ENCODE peak calls at places on chromosome 12, in seven cellular contexts. S is glutamatergic neuron, F is omental fat pad, E is heart left ventricle, C is AG09309, H is neural crest cell, Y is AG09319. J is an unnamed sample.

GRCh38 chr12:8564656-8565055 is 24.0 kb upstream of the CLEC4E start:
- DNase-seq in F (no peak), Y (no peak), H (no peak), E (no peak), S (no peak), C (no peak), J (no peak)

GRCh38 chr12:62192486-62193250 is 67.5 kb upstream of the USP15 start:
- DNase-seq in F (no peak), H (peak; percentile 54), C (peak; percentile 61), Y (peak; percentile 49), S (peak; percentile 45), E (peak; percentile 33), J (peak; percentile 61)

GRCh38 chr12:117695956-117696355 is 272.8 kb downstream of the KSR2 start:
- DNase-seq in S (no peak), E (no peak), F (no peak), H (no peak), Y (no peak), C (no peak), J (no peak)

GRCh38 chr12:84455598-84455997 is 457.0 kb downstream of the SLC6A15 start:
- DNase-seq in E (no peak), S (no peak), H (no peak), Y (no peak), F (no peak), C (peak; percentile 45), J (no peak)

GRCh38 chr12:43836455-43836989 is 641 bp downstream of the TMEM117 start:
- DNase-seq in Y (no peak), S (no peak), H (no peak), C (no peak), E (no peak), F (no peak), J (no peak)

GRCh38 chr12:124898200-124898950 is 16.1 kb downstream of the UBC start:
- DNase-seq in E (no peak), C (no peak), F (no peak), H (no peak), S (peak; percentile 22), Y (no peak), J (peak; percentile 35)

GRCh38 chr12:15662303-15662980 is 126.7 kb downstream of the EPS8 start:
- DNase-seq in F (no peak), E (no peak), Y (peak; percentile 64), H (no peak), C (peak; percentile 73), S (no peak), J (no peak)

GRCh38 chr12:7131502-7131866 is 1.3 kb downstream of the CLSTN3 start:
- DNase-seq in H (no peak), F (no peak), S (no peak), Y (no peak), C (no peak), E (no peak), J (peak; percentile 18)

GRCh38 chr12:32765906-32766305 is 10.2 kb upstream of the YARS2 start:
- DNase-seq in E (no peak), F (no peak), C (no peak), H (no peak), Y (peak; percentile 54), S (no peak), J (no peak)

GRCh38 chr12:2057041-2057792 is 4.4 kb downstream of the CACNA1C start:
- DNase-seq in F (no peak), E (peak; percentile 75), S (peak; percentile 95), C (no peak), Y (no peak), H (peak; percentile 76), J (peak; percentile 92)

GRCh38 chr12:116937640-116938039 is 26.9 kb downstream of the FBXW8 start:
- DNase-seq in F (no peak), C (no peak), E (no peak), Y (no peak), S (no peak), H (no peak), J (no peak)

GRCh38 chr12:1575287-1575798 is 19.0 kb downstream of the FBXL14 start:
- DNase-seq in E (no peak), Y (no peak), C (no peak), F (no peak), S (no peak), H (no peak), J (no peak)

GRCh38 chr12:67413577-67413976 is 144.4 kb downstream of the CAND1 start:
- DNase-seq in C (no peak), S (peak; percentile 18), F (no peak), Y (no peak), H (no peak), E (no peak), J (no peak)

GRCh38 chr12:64669270-64669842 is 59.1 kb downstream of the RASSF3 start:
- DNase-seq in Y (no peak), H (no peak), S (peak; percentile 34), F (no peak), C (no peak), E (peak; percentile 68), J (peak; percentile 77)

GRCh38 chr12:70052931-70053497 is 190.2 kb upstream of the CNOT2 start:
- DNase-seq in Y (peak; percentile 35), S (no peak), F (peak; percentile 41), H (no peak), E (peak; percentile 25), C (peak; percentile 39), J (no peak)

GRCh38 chr12:38983117-38983571 is 77.8 kb upstream of the CPNE8 start:
- DNase-seq in C (no peak), F (no peak), E (no peak), H (no peak), Y (no peak), S (no peak), J (no peak)

GRCh38 chr12:94748726-94749421 is 98.5 kb upstream of the TMCC3 start:
- DNase-seq in Y (no peak), E (no peak), C (no peak), S (no peak), H (no peak), F (no peak), J (no peak)

GRCh38 chr12:83848702-83849101 is 1063.9 kb downstream of the SLC6A15 start:
- DNase-seq in H (no peak), Y (no peak), F (no peak), E (no peak), S (no peak), C (no peak), J (no peak)

DNA sequence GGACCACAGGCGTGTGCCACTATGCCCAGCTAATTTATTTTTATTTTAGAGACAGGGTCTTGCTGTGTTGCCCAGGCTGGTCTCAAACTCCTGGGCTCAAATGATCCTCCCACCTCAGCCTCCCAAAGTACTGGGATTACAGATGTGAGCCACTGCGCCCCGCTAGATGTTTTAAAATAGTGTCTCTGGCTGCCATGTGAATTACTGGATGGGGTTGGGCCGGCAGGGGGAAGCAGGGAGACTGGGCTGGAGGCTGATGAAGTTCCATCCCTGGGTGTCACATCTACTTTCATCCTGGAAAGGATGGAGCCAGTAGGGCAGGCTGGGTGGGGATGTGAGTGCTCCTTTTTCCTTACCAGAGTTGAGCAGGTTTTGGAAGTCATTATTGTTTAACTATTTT is 46.1 kb downstream of the DNAH10 start:
- DNase-seq in F (no peak), E (no peak), S (peak; percentile 26), H (peak; percentile 11), C (no peak), Y (no peak), J (peak; percentile 24)
- TF ChIP-seq CTCF in F (no peak), E (no peak), S (no peak), H (peak; percentile 43), C (peak; percentile 45), Y (peak; percentile 28), J (no peak)

DNA sequence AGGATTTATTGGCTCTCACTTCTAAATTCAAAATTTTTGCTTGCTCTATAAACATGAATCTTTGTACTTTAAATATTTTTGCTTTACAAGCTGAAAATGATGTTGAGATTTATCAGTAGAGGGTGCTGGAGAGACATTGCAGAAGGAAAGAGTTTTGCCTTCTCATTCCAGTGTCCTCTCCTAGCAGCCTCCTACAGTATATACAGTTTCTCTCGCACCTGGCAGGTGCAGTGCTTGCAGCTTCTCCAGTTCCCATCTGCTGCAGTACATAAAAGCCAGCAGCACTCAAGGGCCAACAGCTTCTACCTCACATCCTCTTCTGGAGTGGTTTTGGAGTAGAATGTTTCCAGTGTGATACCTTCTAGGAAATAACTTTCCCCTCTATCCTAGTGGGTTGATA is 601.8 kb upstream of the ATXN7L3B start:
- DNase-seq in H (no peak), F (no peak), Y (no peak), S (no peak), C (no peak), E (no peak), J (no peak)
- TF ChIP-seq CTCF in H (peak; percentile 64), F (no peak), Y (no peak), S (no peak), C (no peak), E (no peak), J (no peak)

DNA sequence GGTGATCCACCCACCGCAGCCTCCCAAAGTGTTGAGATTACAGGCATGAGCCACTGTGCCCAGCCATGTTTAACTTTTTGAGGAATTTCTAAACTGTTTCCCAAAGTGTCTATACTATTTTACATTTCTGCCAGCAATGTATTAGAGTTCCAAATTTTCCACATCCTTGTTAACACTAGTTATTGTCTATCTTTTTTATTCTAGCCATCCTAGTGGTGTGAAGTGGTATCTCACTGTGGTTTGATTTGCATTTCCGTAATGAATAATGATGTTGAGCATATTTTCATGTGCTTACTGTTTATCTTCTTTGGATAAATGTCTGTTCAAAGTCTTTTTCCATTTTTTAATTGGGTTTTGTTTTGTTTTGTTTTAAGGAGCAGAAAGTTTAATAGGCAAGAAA is 14.7 kb downstream of the TXNRD1 start:
- DNase-seq in Y (no peak), E (no peak), F (no peak), S (no peak), C (no peak), H (no peak), J (no peak)
- TF ChIP-seq CTCF in Y (no peak), E (no peak), F (no peak), S (peak; percentile 40), C (no peak), H (peak; percentile 41), J (peak; percentile 38)

GRCh38 chr12:127559349-127560040 is 707.5 kb upstream of the TMEM132C start:
- DNase-seq in E (no peak), Y (peak; percentile 91), C (peak; percentile 98), S (peak; percentile 51), F (no peak), H (no peak), J (peak; percentile 4)
- TF ChIP-seq CTCF in E (peak; percentile 18), Y (peak; percentile 85), C (peak; percentile 85), S (no peak), F (no peak), H (peak; percentile 40), J (no peak)

GRCh38 chr12:3199551-3200031 is 122.4 kb downstream of the TSPAN9 start:
- DNase-seq in E (peak; percentile 58), Y (no peak), S (peak; percentile 59), F (no peak), H (peak; percentile 33), C (no peak), J (peak; percentile 53)
- TF ChIP-seq CTCF in E (no peak), Y (no peak), S (no peak), F (no peak), H (no peak), C (no peak), J (no peak)

DNA sequence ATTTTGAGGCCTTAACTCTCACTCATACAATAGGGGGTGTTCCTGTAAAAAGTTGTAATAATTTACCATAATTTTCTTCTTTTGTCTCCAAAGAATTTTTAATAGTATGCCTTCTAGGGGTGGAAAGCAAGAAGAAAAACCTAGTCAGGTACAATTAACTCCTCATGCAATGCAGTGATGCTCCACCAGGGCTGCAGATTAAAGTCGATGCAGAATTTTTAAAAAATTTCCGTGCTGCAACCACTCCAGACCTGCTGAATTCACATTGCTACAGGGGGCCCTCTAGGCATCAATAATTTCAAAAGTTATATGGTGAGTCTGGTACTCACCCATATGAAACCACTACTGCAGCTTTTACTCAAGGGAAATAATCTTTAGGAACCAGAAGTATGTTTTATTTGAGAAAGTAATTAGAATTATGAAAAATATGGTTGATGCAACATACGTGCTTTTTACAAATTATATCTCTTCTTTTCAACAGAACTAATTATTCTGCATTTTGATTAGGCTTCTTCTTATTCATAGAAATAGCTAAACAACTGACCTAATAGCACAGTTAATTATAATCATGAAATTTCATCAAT is 353.2 kb downstream of the BCAT1 start:
- DNase-seq in F (no peak), E (no peak), Y (no peak), S (peak; percentile 32), H (no peak), C (no peak), J (peak; percentile 25)
- TF ChIP-seq CTCF in F (no peak), E (no peak), Y (peak; percentile 7), S (peak; percentile 76), H (peak; percentile 73), C (peak; percentile 24), J (peak; percentile 79)

J was measured in endothelial cell.